ENCODE peak calls at places on chromosomes 7 and 10, in four cellular contexts. M is tibial artery, Z is adipocyte, X is foreskin fibroblast. I is an unnamed sample.

GRCh38 chr7:70704921-70705346 is 427.0 kb upstream of the GALNT17 start:
- DNase-seq in M (no peak), Z (peak), X (no peak), I (no peak)

GRCh38 chr7:158407581-158408331 is 179.9 kb downstream of the PTPRN2 start:
- DNase-seq in M (no peak), Z (peak), X (peak), I (no peak)

GRCh38 chr7:84238611-84239010 is 44.0 kb upstream of the SEMA3A start:
- DNase-seq in M (no peak), Z (no peak), X (no peak), I (no peak)

GRCh38 chr10:118472415-118472814 is 123.0 kb downstream of the PRLHR start:
- DNase-seq in M (no peak), Z (no peak), X (peak), I (no peak)

GRCh38 chr7:129078455-129078854 is 23.5 kb upstream of the TNPO3 start:
- DNase-seq in M (no peak), Z (no peak), X (no peak), I (no peak)

GRCh38 chr10:128018236-128018635 is 108.0 kb downstream of the MKI67 start:
- DNase-seq in M (no peak), Z (no peak), X (no peak), I (no peak)

GRCh38 chr10:95332666-95333249 is 42.0 kb upstream of the PDLIM1 start:
- DNase-seq in M (no peak), Z (no peak), X (no peak), I (no peak)

GRCh38 chr7:138127996-138128395 is 51.7 kb downstream of the AKR1D1 start:
- DNase-seq in M (no peak), Z (no peak), X (no peak), I (no peak)

GRCh38 chr10:95602382-95602781 is 41.2 kb upstream of the SORBS1 start:
- DNase-seq in M (no peak), Z (no peak), X (no peak), I (no peak)

GRCh38 chr10:33819206-33819605 is 484.7 kb upstream of the NRP1 start:
- DNase-seq in M (no peak), Z (peak), X (peak), I (no peak)

GRCh38 chr7:100064162-100064561 is 14.6 kb downstream of the ZSCAN21 start:
- DNase-seq in M (no peak), Z (no peak), X (no peak), I (no peak)

GRCh38 chr7:106170216-106170615 is 58.1 kb upstream of the SYPL1 start:
- DNase-seq in M (no peak), Z (no peak), X (no peak), I (no peak)

GRCh38 chr7:137563986-137564385 is 220.5 kb upstream of the PTN start:
- DNase-seq in M (no peak), Z (peak), X (no peak), I (no peak)

GRCh38 chr7:24378871-24379608 is 95.0 kb downstream of the NPY start:
- DNase-seq in M (no peak), Z (peak), X (no peak), I (peak)

GRCh38 chr10:121152935-121153334 is 301.8 kb downstream of the WDR11 start:
- DNase-seq in M (no peak), Z (no peak), X (no peak), I (no peak)

GRCh38 chr7:117124585-117125220 is 171.4 kb downstream of the ST7 start:
- DNase-seq in M (peak), Z (peak), X (peak), I (peak)

GRCh38 chr10:36573246-36573645 is 552.2 kb upstream of the ANKRD30A start:
- DNase-seq in M (no peak), Z (no peak), X (no peak), I (no peak)

GRCh38 chr10:72134785-72135765 is 46.7 kb upstream of the SPOCK2 start:
- DNase-seq in M (no peak), Z (no peak), X (no peak), I (no peak)

GRCh38 chr7:116691664-116692063 is 19.7 kb downstream of the MET start:
- DNase-seq in M (no peak), Z (no peak), X (no peak), I (no peak)

GRCh38 chr7:35781200-35781701 is 19.6 kb upstream of the SEPTIN7 start:
- DNase-seq in M (no peak), Z (peak), X (peak), I (no peak)

GRCh38 chr7:100801833-100802568 is 25.3 kb downstream of the EPHB4 start:
- DNase-seq in M (no peak), Z (peak), X (peak), I (peak)

GRCh38 chr10:124367936-124368335 is 50.8 kb downstream of the OAT start:
- DNase-seq in M (no peak), Z (no peak), X (no peak), I (no peak)

GRCh38 chr7:128910569-128910945 is at the start of gene KCP:
- DNase-seq in M (no peak), Z (no peak), X (no peak), I (no peak)

GRCh38 chr7:50792342-50793114 is 9.8 kb upstream of the GRB10 start:
- DNase-seq in M (peak), Z (peak), X (peak), I (peak)

GRCh38 chr7:21641546-21641945 is 98.7 kb downstream of the DNAH11 start:
- DNase-seq in M (no peak), Z (peak), X (no peak), I (no peak)

GRCh38 chr10:105188737-105189463 is 547.8 kb downstream of the SORCS3 start:
- DNase-seq in M (no peak), Z (no peak), X (peak), I (no peak)

GRCh38 chr10:118045154-118045841 is 1.4 kb downstream of the RAB11FIP2 start:
- DNase-seq in M (no peak), Z (no peak), X (no peak), I (no peak)

GRCh38 chr7:141649865-141650499 is 52.0 kb downstream of the DENND11 start:
- DNase-seq in M (peak), Z (peak), X (peak), I (peak)

GRCh38 chr7:20310963-20311742 is 19.5 kb upstream of the ITGB8 start:
- DNase-seq in M (no peak), Z (peak), X (no peak), I (no peak)

GRCh38 chr10:126504051-126504760 is 115.9 kb upstream of the ADAM12 start:
- DNase-seq in M (no peak), Z (peak), X (peak), I (peak)

GRCh38 chr10:642186-642890 is 47.1 kb downstream of the DIP2C start:
- DNase-seq in M (no peak), Z (no peak), X (no peak), I (no peak)

GRCh38 chr7:157791666-157792065 is 454.9 kb downstream of the DNAJB6 start:
- DNase-seq in M (no peak), Z (no peak), X (no peak), I (no peak)

GRCh38 chr10:32156031-32156495 is 99.8 kb upstream of the KIF5B start:
- DNase-seq in M (no peak), Z (no peak), X (no peak), I (no peak)

GRCh38 chr7:80263321-80263720 is 128.7 kb downstream of the GNAI1 start:
- DNase-seq in M (no peak), Z (no peak), X (no peak), I (no peak)

GRCh38 chr7:69860486-69860885 is 262.2 kb downstream of the AUTS2 start:
- DNase-seq in M (no peak), Z (no peak), X (no peak), I (no peak)

GRCh38 chr7:73718905-73719805 is at the start of gene STX1A:
- DNase-seq in M (no peak), Z (peak), X (peak), I (peak)

GRCh38 chr10:83724471-83725241 is 414.7 kb upstream of the GHITM start:
- DNase-seq in M (no peak), Z (peak), X (no peak), I (no peak)